ENCODE peak calls at places on chromosomes 3 and 15, in five cellular contexts. One of them, this sample, is unnamed.

GRCh38 chr3:184229424-184230080 is at the start of gene VWA5B2:
- DNase-seq in RWPE1: peak; percentile 66
- DNase-seq in GM03348: peak; percentile 84
- DNase-seq in foreskin melanocyte: no peak
- DNase-seq in neural progenitor cell: peak; percentile 94
- DNase-seq in this sample: peak; percentile 79

GRCh38 chr3:20515834-20516233 is 329.8 kb upstream of the SGO1 start:
- DNase-seq in foreskin melanocyte: no peak
- DNase-seq in GM03348: no peak
- DNase-seq in neural progenitor cell: no peak
- DNase-seq in RWPE1: no peak
- DNase-seq in this sample: no peak

GRCh38 chr15:101675796-101676582 is 23.8 kb upstream of the TM2D3 start:
- DNase-seq in foreskin melanocyte: peak; percentile 21
- DNase-seq in RWPE1: no peak
- DNase-seq in neural progenitor cell: peak; percentile 63
- DNase-seq in GM03348: peak; percentile 78
- DNase-seq in this sample: no peak

GRCh38 chr3:141331370-141332318 is 36.7 kb upstream of the ZBTB38 start:
- DNase-seq in GM03348: peak; percentile 90
- DNase-seq in foreskin melanocyte: no peak
- DNase-seq in RWPE1: peak; percentile 59
- DNase-seq in neural progenitor cell: no peak
- DNase-seq in this sample: no peak

GRCh38 chr3:79490165-79491028 is 277.4 kb downstream of the ROBO1 start:
- DNase-seq in foreskin melanocyte: no peak
- DNase-seq in neural progenitor cell: peak; percentile 25
- DNase-seq in GM03348: no peak
- DNase-seq in RWPE1: no peak
- DNase-seq in this sample: no peak

GRCh38 chr15:49315543-49315942 is 107.5 kb upstream of the FGF7 start:
- DNase-seq in RWPE1: no peak
- DNase-seq in neural progenitor cell: peak; percentile 44
- DNase-seq in GM03348: no peak
- DNase-seq in foreskin melanocyte: no peak
- DNase-seq in this sample: no peak

GRCh38 chr3:159077860-159078259 is 276.0 kb downstream of the MFSD1 start:
- DNase-seq in GM03348: peak; percentile 56
- DNase-seq in foreskin melanocyte: no peak
- DNase-seq in RWPE1: peak; percentile 56
- DNase-seq in neural progenitor cell: no peak
- DNase-seq in this sample: no peak

GRCh38 chr3:172009736-172010254 is 29.6 kb upstream of the FNDC3B start:
- DNase-seq in foreskin melanocyte: no peak
- DNase-seq in RWPE1: no peak
- DNase-seq in neural progenitor cell: no peak
- DNase-seq in GM03348: no peak
- DNase-seq in this sample: no peak

GRCh38 chr3:67790043-67790442 is 135.6 kb upstream of the SUCLG2 start:
- DNase-seq in GM03348: peak; percentile 68
- DNase-seq in foreskin melanocyte: peak; percentile 53
- DNase-seq in neural progenitor cell: peak; percentile 62
- DNase-seq in RWPE1: peak; percentile 3
- DNase-seq in this sample: peak; percentile 59

GRCh38 chr15:63288778-63289378 is 11.5 kb downstream of the APH1B start:
- DNase-seq in RWPE1: peak; percentile 82
- DNase-seq in GM03348: peak; percentile 67
- DNase-seq in foreskin melanocyte: peak; percentile 54
- DNase-seq in neural progenitor cell: peak; percentile 53
- DNase-seq in this sample: no peak

GRCh38 chr15:31435256-31435781 is 108.7 kb downstream of the KLF13 start:
- DNase-seq in foreskin melanocyte: peak; percentile 49
- DNase-seq in neural progenitor cell: peak; percentile 73
- DNase-seq in RWPE1: peak; percentile 70
- DNase-seq in GM03348: peak; percentile 78
- DNase-seq in this sample: peak; percentile 81

GRCh38 chr15:68653031-68653635 is 74.3 kb downstream of the CORO2B start:
- DNase-seq in GM03348: no peak
- DNase-seq in foreskin melanocyte: no peak
- DNase-seq in neural progenitor cell: no peak
- DNase-seq in RWPE1: no peak
- DNase-seq in this sample: no peak

GRCh38 chr3:31476209-31476608 is 56.5 kb upstream of the STT3B start:
- DNase-seq in RWPE1: no peak
- DNase-seq in GM03348: no peak
- DNase-seq in neural progenitor cell: no peak
- DNase-seq in foreskin melanocyte: no peak
- DNase-seq in this sample: no peak

GRCh38 chr3:13301295-13301987 is 118.7 kb downstream of the NUP210 start:
- DNase-seq in neural progenitor cell: peak; percentile 41
- DNase-seq in RWPE1: peak; percentile 64
- DNase-seq in foreskin melanocyte: no peak
- DNase-seq in GM03348: peak; percentile 69
- DNase-seq in this sample: no peak

This sample was measured in DND-41.